ENCODE peak calls at places on chromosome 11, in eight cellular contexts. H is A549, S is tibial nerve, L is amniotic stem cell, X is astrocyte of the spinal cord, F is PC-3, I is iris pigment epithelial cell, Q is thoracic aorta. N is an unnamed sample.

GRCh38 chr11:36243641-36244040 is 45.6 kb downstream of the COMMD9 start:
- DNase-seq in H (no peak), S (no peak), L (no peak), X (no peak), F (no peak), I (no peak), Q (no peak), N (no peak)

GRCh38 chr11:12624595-12624994 is 49.6 kb upstream of the TEAD1 start:
- DNase-seq in H (no peak), S (no peak), L (no peak), X (no peak), F (no peak), I (no peak), Q (no peak), N (no peak)

GRCh38 chr11:46377266-46377665 is 4.2 kb upstream of the MDK start:
- DNase-seq in H (no peak), S (no peak), L (no peak), X (no peak), F (no peak), I (no peak), Q (no peak), N (no peak)

GRCh38 chr11:66315498-66315885 is 1.4 kb downstream of the CD248 start:
- DNase-seq in H (no peak), S (no peak), L (no peak), X (no peak), F (no peak), I (no peak), Q (no peak), N (peak)

GRCh38 chr11:6390718-6391547 is 659 bp downstream of the SMPD1 start:
- DNase-seq in H (no peak), S (no peak), L (no peak), X (no peak), F (no peak), I (no peak), Q (no peak), N (no peak)

GRCh38 chr11:7538023-7538422 is 24.2 kb downstream of the PPFIBP2 start:
- DNase-seq in H (no peak), S (peak), L (no peak), X (no peak), F (no peak), I (no peak), Q (no peak), N (peak)

GRCh38 chr11:67615455-67616430 is 9.0 kb downstream of the NDUFV1 start:
- DNase-seq in H (peak), S (no peak), L (no peak), X (no peak), F (peak), I (no peak), Q (no peak), N (no peak)

GRCh38 chr11:18254781-18255361 is 6.4 kb upstream of the SAA2 start:
- DNase-seq in H (no peak), S (no peak), L (no peak), X (no peak), F (no peak), I (no peak), Q (no peak), N (no peak)

GRCh38 chr11:12130180-12130980 is 20.0 kb downstream of the MICAL2 start:
- DNase-seq in H (no peak), S (no peak), L (no peak), X (no peak), F (no peak), I (no peak), Q (no peak), N (no peak)

GRCh38 chr11:119363081-119363861 is 16.8 kb upstream of the MFRP start:
- DNase-seq in H (no peak), S (no peak), L (no peak), X (no peak), F (no peak), I (no peak), Q (no peak), N (no peak)

GRCh38 chr11:61021661-61022212 is 50.3 kb downstream of the CD6 start:
- DNase-seq in H (no peak), S (no peak), L (no peak), X (no peak), F (no peak), I (no peak), Q (no peak), N (no peak)

GRCh38 chr11:65488273-65489058 is 10.4 kb upstream of the MALAT1 start:
- DNase-seq in H (peak), S (peak), L (no peak), X (peak), F (no peak), I (peak), Q (no peak), N (no peak)

GRCh38 chr11:27296406-27296994 is 66.5 kb downstream of the CCDC34 start:
- DNase-seq in H (peak), S (peak), L (peak), X (peak), F (peak), I (peak), Q (no peak), N (no peak)

GRCh38 chr11:1864216-1864615 is 11.3 kb downstream of the LSP1 start:
- DNase-seq in H (no peak), S (no peak), L (no peak), X (no peak), F (no peak), I (peak), Q (no peak), N (peak)

GRCh38 chr11:57131080-57131790 is 50.5 kb upstream of the LRRC55 start:
- DNase-seq in H (peak), S (peak), L (no peak), X (peak), F (peak), I (peak), Q (no peak), N (peak)

GRCh38 chr11:76764941-76765340 is 18.2 kb upstream of the TSKU start:
- DNase-seq in H (no peak), S (no peak), L (no peak), X (no peak), F (no peak), I (no peak), Q (no peak), N (no peak)

GRCh38 chr11:111462329-111462728 is 49.9 kb downstream of the BTG4 start:
- DNase-seq in H (no peak), S (no peak), L (no peak), X (no peak), F (no peak), I (no peak), Q (no peak), N (no peak)

GRCh38 chr11:77729063-77729462 is 91.5 kb downstream of the RSF1 start:
- DNase-seq in H (no peak), S (no peak), L (no peak), X (no peak), F (no peak), I (no peak), Q (no peak), N (no peak)

GRCh38 chr11:121961228-121961860 is 154.7 kb downstream of the BLID start:
- DNase-seq in H (no peak), S (no peak), L (no peak), X (no peak), F (no peak), I (peak), Q (no peak), N (no peak)

GRCh38 chr11:88313441-88313840 is 24.1 kb downstream of the CTSC start:
- DNase-seq in H (no peak), S (no peak), L (no peak), X (no peak), F (no peak), I (no peak), Q (no peak), N (no peak)

GRCh38 chr11:117281159-117281558 is 10.0 kb upstream of the BACE1-AS start:
- DNase-seq in H (peak), S (no peak), L (peak), X (peak), F (peak), I (peak), Q (no peak), N (no peak)

GRCh38 chr11:117745346-117745745 is 51.7 kb downstream of the DSCAML1 start:
- DNase-seq in H (no peak), S (no peak), L (no peak), X (no peak), F (no peak), I (no peak), Q (no peak), N (no peak)

GRCh38 chr11:3157381-3158130 is 7.6 kb downstream of the OSBPL5 start:
- DNase-seq in H (no peak), S (no peak), L (no peak), X (no peak), F (peak), I (no peak), Q (no peak), N (no peak)

GRCh38 chr11:85767277-85767676 is 43.7 kb downstream of the SYTL2 start:
- DNase-seq in H (no peak), S (no peak), L (no peak), X (no peak), F (no peak), I (no peak), Q (no peak), N (no peak)

GRCh38 chr11:63614136-63614664 is at the start of gene PLAAT3:
- DNase-seq in H (peak), S (peak), L (no peak), X (peak), F (peak), I (peak), Q (peak), N (peak)

GRCh38 chr11:8638300-8638699 is 44.2 kb downstream of the TRIM66 start:
- DNase-seq in H (no peak), S (no peak), L (no peak), X (peak), F (no peak), I (peak), Q (no peak), N (no peak)

GRCh38 chr11:13152736-13153541 is 124.7 kb upstream of the BMAL1 start:
- DNase-seq in H (peak), S (no peak), L (no peak), X (peak), F (peak), I (peak), Q (no peak), N (no peak)

GRCh38 chr11:64025205-64025604 is 10.5 kb upstream of the FLRT1 start:
- DNase-seq in H (no peak), S (no peak), L (no peak), X (no peak), F (no peak), I (no peak), Q (no peak), N (no peak)

GRCh38 chr11:94017446-94017845 is 3.7 kb upstream of the HEPHL1 start:
- DNase-seq in H (no peak), S (no peak), L (no peak), X (peak), F (peak), I (peak), Q (no peak), N (no peak)